ENCODE peak calls at places on chromosomes 6 and 20, in nine cellular contexts. Z is AG04450, K is coronary artery, V is colonic mucosa, U is brain microvascular endothelial cell, P is endodermal cell, W is PC-9, I is tibial nerve, S is left ventricle myocardium inferior. D is an unnamed sample.

GRCh38 chr6:154471609-154472362 is 38.7 kb downstream of the CNKSR3 start:
- DNase-seq in Z (no peak), K (no peak), V (no peak), U (no peak), P (no peak), W (no peak), I (no peak), S (no peak), D (no peak)

GRCh38 chr6:131167773-131168172 is 32.5 kb downstream of the AKAP7 start:
- DNase-seq in Z (no peak), K (no peak), V (no peak), U (no peak), P (no peak), W (no peak), I (no peak), S (no peak), D (no peak)

GRCh38 chr20:23161968-23162696 is 76.0 kb upstream of the CD93 start:
- DNase-seq in Z (no peak), K (peak; percentile 81), V (peak; percentile 90), U (peak; percentile 76), P (no peak), W (peak; percentile 22), I (peak; percentile 90), S (peak; percentile 85), D (no peak)

GRCh38 chr6:126826315-126826714 is 292.2 kb upstream of the RSPO3 start:
- DNase-seq in Z (no peak), K (no peak), V (no peak), U (no peak), P (no peak), W (no peak), I (no peak), S (no peak), D (no peak)

GRCh38 chr6:107489636-107490567 is at the start of gene SOBP:
- DNase-seq in Z (no peak), K (peak; percentile 76), V (peak; percentile 31), U (no peak), P (peak; percentile 83), W (peak; percentile 12), I (peak; percentile 25), S (peak; percentile 80), D (no peak)

GRCh38 chr6:110874880-110875547 is 429 bp downstream of the AMD1 start:
- DNase-seq in Z (peak; percentile 10), K (peak; percentile 77), V (peak; percentile 53), U (no peak), P (peak; percentile 67), W (no peak), I (no peak), S (peak; percentile 37), D (no peak)

GRCh38 chr6:87756858-87757257 is 54.8 kb upstream of the AKIRIN2 start:
- DNase-seq in Z (peak; percentile 57), K (no peak), V (no peak), U (peak; percentile 68), P (no peak), W (no peak), I (no peak), S (no peak), D (peak; percentile 38)

GRCh38 chr6:2877057-2877882 is 25.8 kb downstream of the SERPINB9 start:
- DNase-seq in Z (no peak), K (no peak), V (peak; percentile 54), U (peak; percentile 52), P (peak; percentile 81), W (peak; percentile 59), I (no peak), S (no peak), D (no peak)

GRCh38 chr20:22861990-22862389 is 173.1 kb upstream of the SSTR4 start:
- DNase-seq in Z (no peak), K (no peak), V (no peak), U (no peak), P (no peak), W (no peak), I (no peak), S (peak; percentile 46), D (no peak)

GRCh38 chr20:54063580-54063979 is 6.8 kb downstream of the BCAS1 start:
- DNase-seq in Z (no peak), K (no peak), V (no peak), U (no peak), P (no peak), W (no peak), I (no peak), S (no peak), D (no peak)
- H3K4me3 ChIP-seq in Z (no peak overlapping the region), K (no peak overlapping the region), V (no peak overlapping the region), U (no peak overlapping the region), P (no peak overlapping the region), W (no peak overlapping the region), I (no peak overlapping the region), S (no peak overlapping the region), D (no peak overlapping the region)

GRCh38 chr6:85569323-85569722 is 24.3 kb downstream of the SNX14 start:
- DNase-seq in Z (no peak), K (no peak), V (no peak), U (no peak), P (no peak), W (no peak), I (no peak), S (no peak), D (no peak)

GRCh38 chr6:85568411-85568810 is 25.2 kb downstream of the SNX14 start:
- DNase-seq in Z (no peak), K (no peak), V (no peak), U (no peak), P (no peak), W (no peak), I (no peak), S (no peak), D (no peak)
- TF ChIP-seq CTCF in Z (no peak), K (no peak), V (no peak), U (no peak), P (no peak), W (no peak), I (no peak), S (no peak), D (no peak)

GRCh38 chr6:136784910-136785746 is 7.1 kb downstream of the MAP3K5 start:
- DNase-seq in Z (no peak), K (no peak), V (no peak), U (no peak), P (no peak), W (no peak), I (no peak), S (peak; percentile 47), D (no peak)
- H3K4me3 ChIP-seq in Z (no peak overlapping the region), K (peak overlapping the region; percentile 51), V (no peak overlapping the region), U (no peak overlapping the region), P (no peak overlapping the region), W (no peak overlapping the region), I (no peak overlapping the region), S (peak overlapping the region; percentile 11), D (no peak overlapping the region)

GRCh38 chr6:129671442-129672344 is 38.3 kb downstream of the ARHGAP18 start:
- DNase-seq in Z (no peak), K (no peak), V (no peak), U (no peak), P (no peak), W (no peak), I (no peak), S (no peak), D (no peak)
- TF ChIP-seq CTCF in Z (no peak), K (no peak), V (no peak), U (peak; percentile 16), P (peak; percentile 64), W (no peak), I (no peak), S (peak; percentile 17), D (no peak)

DNA sequence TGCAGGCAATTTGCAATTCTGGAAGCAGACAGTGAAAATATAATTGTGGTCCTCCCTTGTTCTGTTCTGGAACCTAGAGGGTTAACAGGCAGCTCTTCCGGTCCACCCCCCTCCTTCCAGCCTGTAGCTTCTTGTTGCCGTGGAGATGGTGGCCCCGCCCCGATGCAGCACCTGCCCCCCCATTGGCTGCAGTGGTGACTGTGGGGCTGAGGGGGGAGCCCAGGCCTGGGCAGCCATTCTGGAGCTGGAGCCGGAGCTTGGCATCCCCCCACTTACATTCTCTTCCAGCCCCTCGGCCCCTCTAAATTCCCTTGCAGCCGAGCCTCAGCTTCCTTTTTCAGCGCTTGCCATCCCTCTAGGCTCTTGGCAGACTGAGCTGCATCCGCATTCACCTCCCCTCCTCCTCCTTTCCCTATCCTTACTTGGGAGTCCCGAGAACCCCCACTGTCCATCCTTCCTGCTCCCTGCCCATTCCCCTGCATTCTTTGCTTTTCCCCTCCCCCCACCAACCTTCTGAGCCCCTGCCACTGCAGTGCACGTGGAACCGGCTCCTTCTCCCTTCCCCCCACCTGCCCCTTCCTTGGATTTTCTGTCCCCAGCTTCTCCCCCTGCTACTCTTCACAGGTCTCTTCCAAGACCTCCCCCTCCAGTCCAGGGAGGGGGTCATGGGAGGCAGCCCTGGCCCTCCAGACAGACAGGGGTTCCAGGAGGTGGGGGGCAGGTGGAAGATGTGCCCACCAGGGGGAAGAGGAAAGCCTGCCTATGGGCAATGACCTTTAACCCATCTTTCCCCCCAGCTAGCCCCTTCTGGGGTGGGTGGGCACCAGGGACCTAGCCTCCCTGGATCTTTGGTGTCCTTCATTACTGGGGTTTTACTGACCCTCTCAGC is 11.4 kb downstream of the SYNGAP1 start:
- DNase-seq in Z (no peak), K (no peak), V (no peak), U (peak; percentile 61), P (peak; percentile 95), W (no peak), I (peak; percentile 30), S (peak; percentile 47), D (no peak)
- H3K4me3 ChIP-seq in Z (peak overlapping the region; percentile 25), K (peak overlapping the region; percentile 46), V (no peak overlapping the region), U (peak overlapping the region; percentile 20), P (peak overlapping the region; percentile 37), W (no peak overlapping the region), I (no peak overlapping the region), S (peak overlapping the region; percentile 27), D (no peak overlapping the region)

GRCh38 chr20:35478804-35479472 is 23.5 kb downstream of the CEP250 start:
- DNase-seq in Z (no peak), K (no peak), V (no peak), U (peak; percentile 4), P (peak; percentile 85), W (no peak), I (no peak), S (no peak), D (no peak)
- TF ChIP-seq CTCF in Z (no peak), K (no peak), V (no peak), U (peak; percentile 44), P (peak; percentile 56), W (no peak), I (no peak), S (no peak), D (no peak)

GRCh38 chr6:31837612-31838553 is 10.3 kb downstream of the HSPA1B start:
- DNase-seq in Z (no peak), K (no peak), V (no peak), U (no peak), P (no peak), W (no peak), I (no peak), S (no peak), D (no peak)
- H3K4me3 ChIP-seq in Z (peak overlapping the region; percentile 92), K (peak overlapping the region; percentile 83), V (no peak overlapping the region), U (peak overlapping the region; percentile 95), P (peak overlapping the region; percentile 96), W (peak overlapping the region; percentile 94), I (no peak overlapping the region), S (peak overlapping the region; percentile 99), D (peak overlapping the region; percentile 93)